ENCODE peak calls at places on chromosomes 3 and 15, in six cellular contexts. G, R, O, D, K and X are unnamed samples.

GRCh38 chr3:13623101-13623654 is 74.3 kb downstream of the FBLN2 start:
- DNase-seq in G (peak), R (peak), O (no peak), D (peak), K (peak), X (no peak)

GRCh38 chr3:175546115-175546514 is 687.0 kb downstream of the NAALADL2 start:
- DNase-seq in G (no peak), R (no peak), O (no peak), D (no peak), K (no peak), X (no peak)

GRCh38 chr15:90020041-90020735 is 19.1 kb downstream of the ZNF710 start:
- DNase-seq in G (no peak), R (no peak), O (no peak), D (no peak), K (no peak), X (no peak)

GRCh38 chr3:24830230-24831152 is 335.8 kb upstream of the THRB start:
- DNase-seq in G (no peak), R (no peak), O (no peak), D (no peak), K (no peak), X (no peak)

GRCh38 chr3:12198301-12198700 is 39.6 kb upstream of the TIMP4 start:
- DNase-seq in G (no peak), R (no peak), O (no peak), D (peak), K (peak), X (no peak)

GRCh38 chr15:63191895-63192603 is 2.6 kb downstream of the RAB8B start:
- DNase-seq in G (no peak), R (no peak), O (no peak), D (no peak), K (no peak), X (no peak)

GRCh38 chr15:52093539-52094502 is 18.8 kb downstream of the BCL2L10 start:
- DNase-seq in G (no peak), R (no peak), O (peak), D (peak), K (peak), X (peak)

GRCh38 chr3:30548605-30549004 is 57.8 kb upstream of the TGFBR2 start:
- DNase-seq in G (no peak), R (no peak), O (no peak), D (peak), K (no peak), X (no peak)

GRCh38 chr15:98943609-98944111 is 63.9 kb downstream of the PGPEP1L start:
- DNase-seq in G (no peak), R (no peak), O (no peak), D (no peak), K (peak), X (no peak)

GRCh38 chr15:93088200-93088980 is 621 bp downstream of the RGMA start:
- DNase-seq in G (no peak), R (no peak), O (no peak), D (peak), K (peak), X (no peak)

GRCh38 chr15:31083394-31083790 is 18.1 kb downstream of the TRPM1 start:
- DNase-seq in G (no peak), R (no peak), O (no peak), D (no peak), K (no peak), X (peak)